ENCODE peak calls at places on chromosomes 16 and 17, in eight cellular contexts. One of them, this sample, is unnamed.

GRCh38 chr16:54812229-54812628 is 118.4 kb upstream of the IRX5 start:
- DNase-seq in NCI-H82: no peak
- DNase-seq in HuH-7.5: no peak
- DNase-seq in stimulated activated CD4-positive, alpha-beta T cell treated with anti-CD3 and anti-CD28 coated beads, Interleukin-12 subunit alpha, Interleukin-12 subunit beta, amount 100 ng/mL, for 48 hours: no peak
- DNase-seq in fibroblast of mammary gland: peak; percentile 21
- DNase-seq in RPMI7951: peak; percentile 33
- DNase-seq in right lobe of liver: no peak
- DNase-seq in GM18507: no peak
- DNase-seq in this sample: no peak

GRCh38 chr16:68116256-68116853 is 31.2 kb downstream of the NFATC3 start:
- DNase-seq in GM18507: no peak
- DNase-seq in stimulated activated CD4-positive, alpha-beta T cell treated with anti-CD3 and anti-CD28 coated beads, Interleukin-12 subunit alpha, Interleukin-12 subunit beta, amount 100 ng/mL, for 48 hours: no peak
- DNase-seq in RPMI7951: peak; percentile 16
- DNase-seq in HuH-7.5: no peak
- DNase-seq in right lobe of liver: no peak
- DNase-seq in fibroblast of mammary gland: peak; percentile 55
- DNase-seq in NCI-H82: peak; percentile 7
- DNase-seq in this sample: no peak

GRCh38 chr16:29978081-29978480 is 4.4 kb downstream of the TAOK2 start:
- DNase-seq in fibroblast of mammary gland: no peak
- DNase-seq in HuH-7.5: no peak
- DNase-seq in stimulated activated CD4-positive, alpha-beta T cell treated with anti-CD3 and anti-CD28 coated beads, Interleukin-12 subunit alpha, Interleukin-12 subunit beta, amount 100 ng/mL, for 48 hours: no peak
- DNase-seq in right lobe of liver: no peak
- DNase-seq in NCI-H82: no peak
- DNase-seq in RPMI7951: no peak
- DNase-seq in GM18507: no peak
- DNase-seq in this sample: no peak

GRCh38 chr17:42414782-42415409 is 8.2 kb downstream of the CAVIN1 start:
- DNase-seq in fibroblast of mammary gland: no peak
- DNase-seq in stimulated activated CD4-positive, alpha-beta T cell treated with anti-CD3 and anti-CD28 coated beads, Interleukin-12 subunit alpha, Interleukin-12 subunit beta, amount 100 ng/mL, for 48 hours: peak; percentile 42
- DNase-seq in right lobe of liver: no peak
- DNase-seq in HuH-7.5: no peak
- DNase-seq in NCI-H82: no peak
- DNase-seq in GM18507: no peak
- DNase-seq in RPMI7951: no peak
- DNase-seq in this sample: no peak

GRCh38 chr17:48484850-48485249 is 46.0 kb downstream of the HOXB1 start:
- DNase-seq in HuH-7.5: no peak
- DNase-seq in right lobe of liver: no peak
- DNase-seq in RPMI7951: peak; percentile 91
- DNase-seq in stimulated activated CD4-positive, alpha-beta T cell treated with anti-CD3 and anti-CD28 coated beads, Interleukin-12 subunit alpha, Interleukin-12 subunit beta, amount 100 ng/mL, for 48 hours: no peak
- DNase-seq in GM18507: no peak
- DNase-seq in fibroblast of mammary gland: peak; percentile 89
- DNase-seq in NCI-H82: no peak
- DNase-seq in this sample: no peak

GRCh38 chr17:78147315-78147998 is 1.3 kb downstream of the C17orf99 start:
- DNase-seq in NCI-H82: no peak
- DNase-seq in GM18507: no peak
- DNase-seq in fibroblast of mammary gland: no peak
- DNase-seq in HuH-7.5: no peak
- DNase-seq in stimulated activated CD4-positive, alpha-beta T cell treated with anti-CD3 and anti-CD28 coated beads, Interleukin-12 subunit alpha, Interleukin-12 subunit beta, amount 100 ng/mL, for 48 hours: no peak
- DNase-seq in right lobe of liver: peak; percentile 43
- DNase-seq in RPMI7951: no peak
- DNase-seq in this sample: no peak

GRCh38 chr17:41792835-41793748 is 6.6 kb upstream of the JUP start:
- DNase-seq in RPMI7951: peak; percentile 74
- DNase-seq in NCI-H82: no peak
- DNase-seq in GM18507: no peak
- DNase-seq in HuH-7.5: peak; percentile 32
- DNase-seq in stimulated activated CD4-positive, alpha-beta T cell treated with anti-CD3 and anti-CD28 coated beads, Interleukin-12 subunit alpha, Interleukin-12 subunit beta, amount 100 ng/mL, for 48 hours: no peak
- DNase-seq in right lobe of liver: no peak
- DNase-seq in fibroblast of mammary gland: no peak
- DNase-seq in this sample: no peak

GRCh38 chr17:2634361-2634960 is 41.0 kb downstream of the PAFAH1B1 start:
- DNase-seq in NCI-H82: no peak
- DNase-seq in GM18507: no peak
- DNase-seq in HuH-7.5: no peak
- DNase-seq in right lobe of liver: no peak
- DNase-seq in stimulated activated CD4-positive, alpha-beta T cell treated with anti-CD3 and anti-CD28 coated beads, Interleukin-12 subunit alpha, Interleukin-12 subunit beta, amount 100 ng/mL, for 48 hours: no peak
- DNase-seq in fibroblast of mammary gland: peak; percentile 40
- DNase-seq in RPMI7951: peak; percentile 43
- DNase-seq in this sample: no peak

GRCh38 chr16:83231771-83232170 is 576.0 kb upstream of the HSBP1 start:
- DNase-seq in fibroblast of mammary gland: no peak
- DNase-seq in GM18507: no peak
- DNase-seq in stimulated activated CD4-positive, alpha-beta T cell treated with anti-CD3 and anti-CD28 coated beads, Interleukin-12 subunit alpha, Interleukin-12 subunit beta, amount 100 ng/mL, for 48 hours: no peak
- DNase-seq in right lobe of liver: no peak
- DNase-seq in HuH-7.5: no peak
- DNase-seq in NCI-H82: no peak
- DNase-seq in RPMI7951: no peak
- DNase-seq in this sample: no peak

GRCh38 chr16:55037051-55037450 is 106.4 kb downstream of the IRX5 start:
- DNase-seq in HuH-7.5: no peak
- DNase-seq in right lobe of liver: no peak
- DNase-seq in stimulated activated CD4-positive, alpha-beta T cell treated with anti-CD3 and anti-CD28 coated beads, Interleukin-12 subunit alpha, Interleukin-12 subunit beta, amount 100 ng/mL, for 48 hours: no peak
- DNase-seq in NCI-H82: no peak
- DNase-seq in GM18507: no peak
- DNase-seq in fibroblast of mammary gland: no peak
- DNase-seq in RPMI7951: no peak
- DNase-seq in this sample: peak; percentile 12

GRCh38 chr17:6040473-6040872 is 29.7 kb upstream of the WSCD1 start:
- DNase-seq in HuH-7.5: peak; percentile 33
- DNase-seq in GM18507: no peak
- DNase-seq in NCI-H82: no peak
- DNase-seq in RPMI7951: no peak
- DNase-seq in right lobe of liver: peak; percentile 58
- DNase-seq in fibroblast of mammary gland: no peak
- DNase-seq in stimulated activated CD4-positive, alpha-beta T cell treated with anti-CD3 and anti-CD28 coated beads, Interleukin-12 subunit alpha, Interleukin-12 subunit beta, amount 100 ng/mL, for 48 hours: no peak
- DNase-seq in this sample: peak; percentile 54

GRCh38 chr17:38583833-38584349 is 21.9 kb downstream of the SRCIN1 start:
- DNase-seq in HuH-7.5: no peak
- DNase-seq in right lobe of liver: no peak
- DNase-seq in RPMI7951: no peak
- DNase-seq in fibroblast of mammary gland: no peak
- DNase-seq in NCI-H82: no peak
- DNase-seq in GM18507: no peak
- DNase-seq in stimulated activated CD4-positive, alpha-beta T cell treated with anti-CD3 and anti-CD28 coated beads, Interleukin-12 subunit alpha, Interleukin-12 subunit beta, amount 100 ng/mL, for 48 hours: no peak
- DNase-seq in this sample: no peak

GRCh38 chr17:57257213-57257873 is 1.0 kb downstream of the MSI2 start:
- DNase-seq in GM18507: no peak
- DNase-seq in fibroblast of mammary gland: no peak
- DNase-seq in HuH-7.5: no peak
- DNase-seq in NCI-H82: peak; percentile 82
- DNase-seq in RPMI7951: no peak
- DNase-seq in stimulated activated CD4-positive, alpha-beta T cell treated with anti-CD3 and anti-CD28 coated beads, Interleukin-12 subunit alpha, Interleukin-12 subunit beta, amount 100 ng/mL, for 48 hours: no peak
- DNase-seq in right lobe of liver: no peak
- DNase-seq in this sample: no peak

GRCh38 chr17:36921131-36921851 is 16.0 kb upstream of the LHX1 start:
- DNase-seq in stimulated activated CD4-positive, alpha-beta T cell treated with anti-CD3 and anti-CD28 coated beads, Interleukin-12 subunit alpha, Interleukin-12 subunit beta, amount 100 ng/mL, for 48 hours: peak; percentile 69
- DNase-seq in HuH-7.5: no peak
- DNase-seq in NCI-H82: peak; percentile 97
- DNase-seq in RPMI7951: peak; percentile 47
- DNase-seq in GM18507: no peak
- DNase-seq in fibroblast of mammary gland: peak; percentile 14
- DNase-seq in right lobe of liver: no peak
- DNase-seq in this sample: no peak

GRCh38 chr16:58515871-58516767 is 802 bp downstream of the SETD6 start:
- DNase-seq in GM18507: no peak
- DNase-seq in NCI-H82: peak; percentile 46
- DNase-seq in stimulated activated CD4-positive, alpha-beta T cell treated with anti-CD3 and anti-CD28 coated beads, Interleukin-12 subunit alpha, Interleukin-12 subunit beta, amount 100 ng/mL, for 48 hours: no peak
- DNase-seq in fibroblast of mammary gland: no peak
- DNase-seq in right lobe of liver: peak; percentile 70
- DNase-seq in RPMI7951: no peak
- DNase-seq in HuH-7.5: no peak
- DNase-seq in this sample: peak; percentile 72

GRCh38 chr16:87278191-87279093 is 38.8 kb downstream of the C16orf95 start:
- DNase-seq in RPMI7951: peak; percentile 67
- DNase-seq in NCI-H82: peak; percentile 63
- DNase-seq in fibroblast of mammary gland: peak; percentile 74
- DNase-seq in right lobe of liver: peak; percentile 72
- DNase-seq in GM18507: peak; percentile 70
- DNase-seq in HuH-7.5: peak; percentile 97
- DNase-seq in stimulated activated CD4-positive, alpha-beta T cell treated with anti-CD3 and anti-CD28 coated beads, Interleukin-12 subunit alpha, Interleukin-12 subunit beta, amount 100 ng/mL, for 48 hours: peak; percentile 31
- DNase-seq in this sample: peak; percentile 71

GRCh38 chr17:61254894-61255293 is 144.7 kb upstream of the TBX2 start:
- DNase-seq in RPMI7951: no peak
- DNase-seq in HuH-7.5: no peak
- DNase-seq in right lobe of liver: no peak
- DNase-seq in fibroblast of mammary gland: no peak
- DNase-seq in NCI-H82: no peak
- DNase-seq in stimulated activated CD4-positive, alpha-beta T cell treated with anti-CD3 and anti-CD28 coated beads, Interleukin-12 subunit alpha, Interleukin-12 subunit beta, amount 100 ng/mL, for 48 hours: no peak
- DNase-seq in GM18507: no peak
- DNase-seq in this sample: no peak

GRCh38 chr17:2374549-2375285 is 26.1 kb downstream of the MNT start:
- DNase-seq in GM18507: no peak
- DNase-seq in NCI-H82: no peak
- DNase-seq in stimulated activated CD4-positive, alpha-beta T cell treated with anti-CD3 and anti-CD28 coated beads, Interleukin-12 subunit alpha, Interleukin-12 subunit beta, amount 100 ng/mL, for 48 hours: no peak
- DNase-seq in fibroblast of mammary gland: no peak
- DNase-seq in HuH-7.5: no peak
- DNase-seq in right lobe of liver: no peak
- DNase-seq in RPMI7951: peak; percentile 7
- DNase-seq in this sample: no peak

GRCh38 chr17:40935624-40936023 is 1.8 kb downstream of the KRT23 start:
- DNase-seq in RPMI7951: no peak
- DNase-seq in stimulated activated CD4-positive, alpha-beta T cell treated with anti-CD3 and anti-CD28 coated beads, Interleukin-12 subunit alpha, Interleukin-12 subunit beta, amount 100 ng/mL, for 48 hours: no peak
- DNase-seq in GM18507: no peak
- DNase-seq in NCI-H82: no peak
- DNase-seq in HuH-7.5: no peak
- DNase-seq in fibroblast of mammary gland: no peak
- DNase-seq in right lobe of liver: no peak
- DNase-seq in this sample: no peak

GRCh38 chr16:8943001-8943763 is 20.5 kb downstream of the USP7 start:
- DNase-seq in HuH-7.5: no peak
- DNase-seq in GM18507: no peak
- DNase-seq in RPMI7951: no peak
- DNase-seq in NCI-H82: peak; percentile 76
- DNase-seq in right lobe of liver: no peak
- DNase-seq in stimulated activated CD4-positive, alpha-beta T cell treated with anti-CD3 and anti-CD28 coated beads, Interleukin-12 subunit alpha, Interleukin-12 subunit beta, amount 100 ng/mL, for 48 hours: no peak
- DNase-seq in fibroblast of mammary gland: no peak
- DNase-seq in this sample: no peak

GRCh38 chr16:67027046-67027445 is 1.9 kb upstream of the CBFB start:
- DNase-seq in RPMI7951: peak; percentile 18
- DNase-seq in HuH-7.5: no peak
- DNase-seq in stimulated activated CD4-positive, alpha-beta T cell treated with anti-CD3 and anti-CD28 coated beads, Interleukin-12 subunit alpha, Interleukin-12 subunit beta, amount 100 ng/mL, for 48 hours: no peak
- DNase-seq in fibroblast of mammary gland: no peak
- DNase-seq in NCI-H82: no peak
- DNase-seq in right lobe of liver: peak; percentile 42
- DNase-seq in GM18507: no peak
- DNase-seq in this sample: peak; percentile 30

GRCh38 chr17:4665027-4665426 is 23.5 kb upstream of the ALOX15 start:
- DNase-seq in NCI-H82: no peak
- DNase-seq in GM18507: no peak
- DNase-seq in RPMI7951: no peak
- DNase-seq in fibroblast of mammary gland: no peak
- DNase-seq in stimulated activated CD4-positive, alpha-beta T cell treated with anti-CD3 and anti-CD28 coated beads, Interleukin-12 subunit alpha, Interleukin-12 subunit beta, amount 100 ng/mL, for 48 hours: no peak
- DNase-seq in right lobe of liver: peak; percentile 95
- DNase-seq in HuH-7.5: no peak
- DNase-seq in this sample: peak; percentile 94

GRCh38 chr17:1511756-1512321 is 4.6 kb downstream of the INPP5K start:
- DNase-seq in RPMI7951: peak; percentile 49
- DNase-seq in stimulated activated CD4-positive, alpha-beta T cell treated with anti-CD3 and anti-CD28 coated beads, Interleukin-12 subunit alpha, Interleukin-12 subunit beta, amount 100 ng/mL, for 48 hours: no peak
- DNase-seq in GM18507: no peak
- DNase-seq in fibroblast of mammary gland: peak; percentile 37
- DNase-seq in HuH-7.5: no peak
- DNase-seq in right lobe of liver: no peak
- DNase-seq in NCI-H82: peak; percentile 29
- DNase-seq in this sample: no peak

GRCh38 chr16:48385272-48385953 is at the start of gene SIAH1:
- DNase-seq in GM18507: peak; percentile 87
- DNase-seq in NCI-H82: peak; percentile 85
- DNase-seq in RPMI7951: peak; percentile 79
- DNase-seq in fibroblast of mammary gland: peak; percentile 57
- DNase-seq in stimulated activated CD4-positive, alpha-beta T cell treated with anti-CD3 and anti-CD28 coated beads, Interleukin-12 subunit alpha, Interleukin-12 subunit beta, amount 100 ng/mL, for 48 hours: peak; percentile 68
- DNase-seq in HuH-7.5: peak; percentile 85
- DNase-seq in right lobe of liver: peak; percentile 88
- DNase-seq in this sample: peak; percentile 91

GRCh38 chr17:50172130-50172529 is 6.3 kb downstream of the SGCA start:
- DNase-seq in HuH-7.5: no peak
- DNase-seq in GM18507: no peak
- DNase-seq in stimulated activated CD4-positive, alpha-beta T cell treated with anti-CD3 and anti-CD28 coated beads, Interleukin-12 subunit alpha, Interleukin-12 subunit beta, amount 100 ng/mL, for 48 hours: no peak
- DNase-seq in right lobe of liver: no peak
- DNase-seq in fibroblast of mammary gland: no peak
- DNase-seq in NCI-H82: no peak
- DNase-seq in RPMI7951: no peak
- DNase-seq in this sample: no peak

GRCh38 chr17:41665566-41666335 is 22.9 kb upstream of the EIF1 start:
- DNase-seq in GM18507: peak; percentile 85
- DNase-seq in RPMI7951: peak; percentile 71
- DNase-seq in fibroblast of mammary gland: peak; percentile 76
- DNase-seq in HuH-7.5: peak; percentile 92
- DNase-seq in NCI-H82: peak; percentile 92
- DNase-seq in stimulated activated CD4-positive, alpha-beta T cell treated with anti-CD3 and anti-CD28 coated beads, Interleukin-12 subunit alpha, Interleukin-12 subunit beta, amount 100 ng/mL, for 48 hours: peak; percentile 86
- DNase-seq in right lobe of liver: peak; percentile 89
- DNase-seq in this sample: peak; percentile 90

GRCh38 chr17:51860934-51861561 is 297.5 kb downstream of the CA10 start:
- DNase-seq in fibroblast of mammary gland: peak; percentile 15
- DNase-seq in stimulated activated CD4-positive, alpha-beta T cell treated with anti-CD3 and anti-CD28 coated beads, Interleukin-12 subunit alpha, Interleukin-12 subunit beta, amount 100 ng/mL, for 48 hours: no peak
- DNase-seq in HuH-7.5: peak; percentile 17
- DNase-seq in right lobe of liver: peak; percentile 50
- DNase-seq in RPMI7951: no peak
- DNase-seq in GM18507: no peak
- DNase-seq in NCI-H82: peak; percentile 86
- DNase-seq in this sample: peak; percentile 52

GRCh38 chr17:5418858-5419355 is 555 bp downstream of the NUP88 start:
- DNase-seq in stimulated activated CD4-positive, alpha-beta T cell treated with anti-CD3 and anti-CD28 coated beads, Interleukin-12 subunit alpha, Interleukin-12 subunit beta, amount 100 ng/mL, for 48 hours: peak; percentile 43
- DNase-seq in RPMI7951: peak; percentile 16
- DNase-seq in HuH-7.5: no peak
- DNase-seq in fibroblast of mammary gland: peak; percentile 45
- DNase-seq in GM18507: peak; percentile 46
- DNase-seq in right lobe of liver: peak; percentile 51
- DNase-seq in NCI-H82: peak; percentile 57
- DNase-seq in this sample: peak; percentile 54

GRCh38 chr16:6643083-6643686 is 689.5 kb upstream of the RBFOX1 start:
- DNase-seq in stimulated activated CD4-positive, alpha-beta T cell treated with anti-CD3 and anti-CD28 coated beads, Interleukin-12 subunit alpha, Interleukin-12 subunit beta, amount 100 ng/mL, for 48 hours: peak; percentile 3
- DNase-seq in HuH-7.5: peak; percentile 3
- DNase-seq in fibroblast of mammary gland: peak; percentile 50
- DNase-seq in RPMI7951: peak; percentile 51
- DNase-seq in right lobe of liver: no peak
- DNase-seq in GM18507: no peak
- DNase-seq in NCI-H82: peak; percentile 73
- DNase-seq in this sample: peak; percentile 46

GRCh38 chr17:73304971-73305786 is 6.6 kb downstream of the CDC42EP4 start:
- DNase-seq in NCI-H82: peak; percentile 54
- DNase-seq in right lobe of liver: peak; percentile 61
- DNase-seq in fibroblast of mammary gland: peak; percentile 86
- DNase-seq in stimulated activated CD4-positive, alpha-beta T cell treated with anti-CD3 and anti-CD28 coated beads, Interleukin-12 subunit alpha, Interleukin-12 subunit beta, amount 100 ng/mL, for 48 hours: no peak
- DNase-seq in GM18507: no peak
- DNase-seq in HuH-7.5: no peak
- DNase-seq in RPMI7951: peak; percentile 65
- DNase-seq in this sample: no peak

GRCh38 chr16:54928016-54928356 is 2.7 kb upstream of the IRX5 start:
- DNase-seq in NCI-H82: peak; percentile 44
- DNase-seq in HuH-7.5: no peak
- DNase-seq in stimulated activated CD4-positive, alpha-beta T cell treated with anti-CD3 and anti-CD28 coated beads, Interleukin-12 subunit alpha, Interleukin-12 subunit beta, amount 100 ng/mL, for 48 hours: no peak
- DNase-seq in fibroblast of mammary gland: peak; percentile 38
- DNase-seq in right lobe of liver: no peak
- DNase-seq in RPMI7951: peak; percentile 37
- DNase-seq in GM18507: no peak
- DNase-seq in this sample: no peak

GRCh38 chr16:912684-913613 is 57.8 kb downstream of the LMF1 start:
- DNase-seq in NCI-H82: no peak
- DNase-seq in HuH-7.5: no peak
- DNase-seq in GM18507: no peak
- DNase-seq in fibroblast of mammary gland: no peak
- DNase-seq in right lobe of liver: no peak
- DNase-seq in RPMI7951: no peak
- DNase-seq in stimulated activated CD4-positive, alpha-beta T cell treated with anti-CD3 and anti-CD28 coated beads, Interleukin-12 subunit alpha, Interleukin-12 subunit beta, amount 100 ng/mL, for 48 hours: no peak
- DNase-seq in this sample: no peak

GRCh38 chr17:28402224-28402630 is 3.8 kb downstream of the SLC46A1 start:
- DNase-seq in fibroblast of mammary gland: no peak
- DNase-seq in right lobe of liver: no peak
- DNase-seq in stimulated activated CD4-positive, alpha-beta T cell treated with anti-CD3 and anti-CD28 coated beads, Interleukin-12 subunit alpha, Interleukin-12 subunit beta, amount 100 ng/mL, for 48 hours: no peak
- DNase-seq in RPMI7951: no peak
- DNase-seq in NCI-H82: peak; percentile 35
- DNase-seq in GM18507: no peak
- DNase-seq in HuH-7.5: no peak
- DNase-seq in this sample: no peak

GRCh38 chr17:10247806-10248334 is 49.5 kb upstream of the GAS7 start:
- DNase-seq in right lobe of liver: no peak
- DNase-seq in GM18507: no peak
- DNase-seq in HuH-7.5: no peak
- DNase-seq in fibroblast of mammary gland: peak; percentile 58
- DNase-seq in NCI-H82: no peak
- DNase-seq in stimulated activated CD4-positive, alpha-beta T cell treated with anti-CD3 and anti-CD28 coated beads, Interleukin-12 subunit alpha, Interleukin-12 subunit beta, amount 100 ng/mL, for 48 hours: no peak
- DNase-seq in RPMI7951: peak; percentile 46
- DNase-seq in this sample: no peak

This sample was measured in left lobe of liver.